ENCODE peak calls at places on chromosomes 12 and 14, in seven cellular contexts. One of them, this sample, is unnamed.

GRCh38 chr12:22282283-22282682 is 52.2 kb downstream of the ST8SIA1 start:
- DNase-seq in endothelial cell of umbilical vein: peak
- DNase-seq in mammary epithelial cell: peak
- DNase-seq in neural progenitor cell: no peak
- DNase-seq in PC-3: peak
- DNase-seq in K562: no peak
- DNase-seq in OCI-LY7: no peak
- DNase-seq in this sample: no peak

GRCh38 chr14:80535171-80535570 is 323.9 kb upstream of the DIO2 start:
- DNase-seq in K562: no peak
- DNase-seq in neural progenitor cell: no peak
- DNase-seq in PC-3: no peak
- DNase-seq in OCI-LY7: no peak
- DNase-seq in mammary epithelial cell: no peak
- DNase-seq in endothelial cell of umbilical vein: no peak
- DNase-seq in this sample: no peak

GRCh38 chr12:54603173-54603814 is 14.8 kb upstream of the PPP1R1A start:
- DNase-seq in neural progenitor cell: peak
- DNase-seq in K562: peak
- DNase-seq in PC-3: peak
- DNase-seq in OCI-LY7: peak
- DNase-seq in endothelial cell of umbilical vein: peak
- DNase-seq in mammary epithelial cell: peak
- DNase-seq in this sample: peak

GRCh38 chr12:53068811-53069585 is 10.2 kb downstream of the SPRYD3 start:
- DNase-seq in K562: no peak
- DNase-seq in endothelial cell of umbilical vein: no peak
- DNase-seq in OCI-LY7: no peak
- DNase-seq in PC-3: no peak
- DNase-seq in neural progenitor cell: no peak
- DNase-seq in mammary epithelial cell: peak
- DNase-seq in this sample: no peak

GRCh38 chr12:75526655-75527511 is 15.5 kb upstream of the KRR1 start:
- DNase-seq in mammary epithelial cell: peak
- DNase-seq in K562: peak
- DNase-seq in OCI-LY7: peak
- DNase-seq in PC-3: peak
- DNase-seq in neural progenitor cell: peak
- DNase-seq in endothelial cell of umbilical vein: peak
- DNase-seq in this sample: peak

GRCh38 chr14:94650806-94651805 is 38.9 kb downstream of the SERPINA3 start:
- DNase-seq in neural progenitor cell: no peak
- DNase-seq in OCI-LY7: no peak
- DNase-seq in K562: no peak
- DNase-seq in PC-3: no peak
- DNase-seq in endothelial cell of umbilical vein: no peak
- DNase-seq in mammary epithelial cell: no peak
- DNase-seq in this sample: no peak

GRCh38 chr12:27869567-27869966 is 89.5 kb upstream of the MANSC4 start:
- DNase-seq in K562: no peak
- DNase-seq in OCI-LY7: no peak
- DNase-seq in endothelial cell of umbilical vein: no peak
- DNase-seq in neural progenitor cell: no peak
- DNase-seq in mammary epithelial cell: no peak
- DNase-seq in PC-3: no peak
- DNase-seq in this sample: no peak

GRCh38 chr12:117521327-117521726 is 159.9 kb upstream of the NOS1 start:
- DNase-seq in mammary epithelial cell: no peak
- DNase-seq in PC-3: no peak
- DNase-seq in OCI-LY7: no peak
- DNase-seq in K562: no peak
- DNase-seq in neural progenitor cell: no peak
- DNase-seq in endothelial cell of umbilical vein: no peak
- DNase-seq in this sample: no peak

GRCh38 chr14:27672047-27672446 is 1074.2 kb upstream of the NOVA1 start:
- DNase-seq in neural progenitor cell: no peak
- DNase-seq in OCI-LY7: no peak
- DNase-seq in K562: no peak
- DNase-seq in mammary epithelial cell: no peak
- DNase-seq in endothelial cell of umbilical vein: peak
- DNase-seq in PC-3: peak
- DNase-seq in this sample: no peak

GRCh38 chr12:32698285-32698684 is 19.2 kb downstream of the DNM1L start:
- DNase-seq in mammary epithelial cell: no peak
- DNase-seq in PC-3: no peak
- DNase-seq in OCI-LY7: peak
- DNase-seq in endothelial cell of umbilical vein: no peak
- DNase-seq in neural progenitor cell: peak
- DNase-seq in K562: no peak
- DNase-seq in this sample: no peak

GRCh38 chr14:68970736-68971135 is 8.4 kb downstream of the ACTN1 start:
- DNase-seq in OCI-LY7: no peak
- DNase-seq in neural progenitor cell: no peak
- DNase-seq in endothelial cell of umbilical vein: no peak
- DNase-seq in K562: no peak
- DNase-seq in PC-3: no peak
- DNase-seq in mammary epithelial cell: no peak
- DNase-seq in this sample: no peak

GRCh38 chr12:53466640-53467039 is 14.7 kb downstream of the PCBP2 start:
- DNase-seq in K562: no peak
- DNase-seq in mammary epithelial cell: peak
- DNase-seq in endothelial cell of umbilical vein: no peak
- DNase-seq in PC-3: no peak
- DNase-seq in OCI-LY7: no peak
- DNase-seq in neural progenitor cell: no peak
- DNase-seq in this sample: no peak

GRCh38 chr14:33642080-33642479 is 308.8 kb downstream of the EGLN3 start:
- DNase-seq in mammary epithelial cell: no peak
- DNase-seq in K562: no peak
- DNase-seq in endothelial cell of umbilical vein: no peak
- DNase-seq in neural progenitor cell: peak
- DNase-seq in PC-3: no peak
- DNase-seq in OCI-LY7: no peak
- DNase-seq in this sample: no peak

GRCh38 chr12:78566461-78566860 is 298.1 kb upstream of the SYT1 start:
- DNase-seq in PC-3: no peak
- DNase-seq in OCI-LY7: no peak
- DNase-seq in mammary epithelial cell: no peak
- DNase-seq in endothelial cell of umbilical vein: no peak
- DNase-seq in neural progenitor cell: no peak
- DNase-seq in K562: no peak
- DNase-seq in this sample: no peak

GRCh38 chr12:78568326-78569020 is 296.1 kb upstream of the SYT1 start:
- DNase-seq in neural progenitor cell: peak
- DNase-seq in PC-3: peak
- DNase-seq in endothelial cell of umbilical vein: no peak
- DNase-seq in mammary epithelial cell: peak
- DNase-seq in K562: no peak
- DNase-seq in OCI-LY7: no peak
- DNase-seq in this sample: no peak

DNA sequence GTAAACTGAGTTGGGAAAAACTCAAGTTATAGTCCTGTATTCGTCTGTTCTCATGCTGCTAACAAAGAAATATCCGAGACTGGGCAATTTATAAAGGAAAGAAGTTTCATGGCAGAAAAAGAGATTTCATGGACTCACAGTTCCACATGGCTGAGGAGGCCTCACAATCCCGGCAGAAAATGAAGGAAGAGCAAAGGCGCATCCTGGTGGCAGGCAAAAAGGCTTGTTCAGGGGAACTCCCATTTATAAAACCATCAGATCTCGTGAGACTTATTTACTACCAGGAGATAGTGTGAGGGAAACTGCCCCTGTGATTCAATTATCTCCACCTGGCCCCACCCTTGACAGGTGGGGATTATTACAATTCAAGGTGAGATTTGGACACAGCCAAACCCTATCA is 292.6 kb upstream of the SYT1 start:
- DNase-seq in PC-3: no peak
- DNase-seq in OCI-LY7: no peak
- DNase-seq in K562: no peak
- DNase-seq in neural progenitor cell: peak
- DNase-seq in mammary epithelial cell: no peak
- DNase-seq in endothelial cell of umbilical vein: no peak
- DNase-seq in this sample: no peak
- TF ChIP-seq CTCF in PC-3: no peak
- TF ChIP-seq CTCF in OCI-LY7: peak
- TF ChIP-seq CTCF in K562: no peak
- TF ChIP-seq CTCF in neural progenitor cell: peak
- TF ChIP-seq CTCF in mammary epithelial cell: no peak
- TF ChIP-seq CTCF in endothelial cell of umbilical vein: no peak
- TF ChIP-seq CTCF in this sample: no peak

GRCh38 chr14:23639048-23639890 is 3.1 kb downstream of the DHRS2 start:
- DNase-seq in endothelial cell of umbilical vein: no peak
- DNase-seq in OCI-LY7: no peak
- DNase-seq in neural progenitor cell: no peak
- DNase-seq in PC-3: no peak
- DNase-seq in K562: no peak
- DNase-seq in mammary epithelial cell: no peak
- DNase-seq in this sample: no peak
- H2AFZ ChIP-seq in endothelial cell of umbilical vein: no peak
- H2AFZ ChIP-seq in OCI-LY7: no peak
- H2AFZ ChIP-seq in neural progenitor cell: no peak
- H2AFZ ChIP-seq in PC-3: no peak
- H2AFZ ChIP-seq in K562: no peak
- H2AFZ ChIP-seq in mammary epithelial cell: no peak
- H2AFZ ChIP-seq in this sample: no peak

GRCh38 chr12:1424674-1425395 is 169.5 kb downstream of the FBXL14 start:
- DNase-seq in PC-3: no peak
- DNase-seq in mammary epithelial cell: no peak
- DNase-seq in neural progenitor cell: no peak
- DNase-seq in endothelial cell of umbilical vein: no peak
- DNase-seq in OCI-LY7: no peak
- DNase-seq in K562: no peak
- DNase-seq in this sample: no peak

GRCh38 chr12:1425396-1425729 is 169.0 kb downstream of the FBXL14 start:
- DNase-seq in PC-3: no peak
- DNase-seq in K562: no peak
- DNase-seq in mammary epithelial cell: no peak
- DNase-seq in neural progenitor cell: no peak
- DNase-seq in endothelial cell of umbilical vein: no peak
- DNase-seq in OCI-LY7: no peak
- DNase-seq in this sample: no peak

GRCh38 chr12:1435044-1435443 is 159.3 kb downstream of the FBXL14 start:
- DNase-seq in neural progenitor cell: no peak
- DNase-seq in PC-3: no peak
- DNase-seq in K562: no peak
- DNase-seq in endothelial cell of umbilical vein: peak
- DNase-seq in mammary epithelial cell: no peak
- DNase-seq in OCI-LY7: no peak
- DNase-seq in this sample: no peak

GRCh38 chr12:1434296-1434955 is 160.0 kb downstream of the FBXL14 start:
- DNase-seq in endothelial cell of umbilical vein: no peak
- DNase-seq in neural progenitor cell: no peak
- DNase-seq in mammary epithelial cell: no peak
- DNase-seq in K562: no peak
- DNase-seq in OCI-LY7: no peak
- DNase-seq in PC-3: no peak
- DNase-seq in this sample: no peak

GRCh38 chr12:1429980-1430379 is 164.4 kb downstream of the FBXL14 start:
- DNase-seq in endothelial cell of umbilical vein: no peak
- DNase-seq in K562: no peak
- DNase-seq in OCI-LY7: no peak
- DNase-seq in PC-3: peak
- DNase-seq in neural progenitor cell: no peak
- DNase-seq in mammary epithelial cell: peak
- DNase-seq in this sample: no peak
- TF ChIP-seq CTCF in endothelial cell of umbilical vein: no peak
- TF ChIP-seq CTCF in K562: no peak
- TF ChIP-seq CTCF in OCI-LY7: no peak
- TF ChIP-seq CTCF in PC-3: no peak
- TF ChIP-seq CTCF in neural progenitor cell: no peak
- TF ChIP-seq CTCF in mammary epithelial cell: no peak
- TF ChIP-seq CTCF in this sample: no peak

GRCh38 chr14:62357362-62357761 is 595.1 kb downstream of the SNAPC1 start:
- DNase-seq in PC-3: no peak
- DNase-seq in mammary epithelial cell: no peak
- DNase-seq in endothelial cell of umbilical vein: no peak
- DNase-seq in OCI-LY7: no peak
- DNase-seq in K562: no peak
- DNase-seq in neural progenitor cell: peak
- DNase-seq in this sample: no peak
- H2AFZ ChIP-seq in PC-3: no peak
- H2AFZ ChIP-seq in mammary epithelial cell: no peak
- H2AFZ ChIP-seq in endothelial cell of umbilical vein: no peak
- H2AFZ ChIP-seq in OCI-LY7: no peak
- H2AFZ ChIP-seq in K562: no peak
- H2AFZ ChIP-seq in neural progenitor cell: no peak
- H2AFZ ChIP-seq in this sample: no peak